ENCODE peak calls at places on chromosome 21, in eight cellular contexts. K is bronchial epithelial cell, G is neural progenitor cell, Q is right lobe of liver, D is AG09309, M is tibial artery, R is Panc1, W is GM23338. J is an unnamed sample.

GRCh38 chr21:17819878-17820232 is 699 bp upstream of the C21orf91 start:
- DNase-seq in Q (no peak), M (no peak), D (no peak), R (no peak), G (no peak), W (peak; percentile 45), K (peak; percentile 38), J (no peak)

GRCh38 chr21:40118527-40118926 is 251.3 kb downstream of the PCP4 start:
- DNase-seq in D (no peak), W (peak; percentile 12), R (no peak), Q (no peak), M (no peak), K (peak; percentile 77), G (no peak), J (no peak)

GRCh38 chr21:33025471-33026298 is at the start of gene OLIG2:
- DNase-seq in W (peak; percentile 98), D (no peak), Q (no peak), G (peak; percentile 96), K (no peak), M (no peak), R (no peak), J (no peak)

GRCh38 chr21:38126677-38127271 is 130.0 kb upstream of the KCNJ15 start:
- DNase-seq in G (peak; percentile 80), R (peak; percentile 36), W (peak; percentile 85), Q (no peak), K (peak; percentile 61), M (peak; percentile 70), D (no peak), J (no peak)

GRCh38 chr21:43657355-43658093 is 1.8 kb downstream of the HSF2BP start:
- DNase-seq in D (no peak), R (no peak), M (no peak), W (no peak), G (no peak), Q (no peak), K (no peak), J (peak; percentile 67)

GRCh38 chr21:26835027-26835713 is 10.0 kb downstream of the ADAMTS1 start:
- DNase-seq in G (no peak), Q (no peak), K (peak; percentile 93), D (peak; percentile 71), M (no peak), R (no peak), W (no peak), J (no peak)

GRCh38 chr21:17371470-17371869 is 141.4 kb upstream of the CXADR start:
- DNase-seq in K (peak; percentile 53), Q (no peak), M (no peak), W (peak; percentile 4), D (no peak), G (no peak), R (no peak), J (no peak)

GRCh38 chr21:31612889-31613785 is 46.4 kb upstream of the SOD1 start:
- DNase-seq in R (no peak), Q (no peak), D (no peak), M (no peak), W (no peak), K (peak; percentile 15), G (peak; percentile 67), J (no peak)

GRCh38 chr21:32728455-32729237 is 833 bp upstream of the SYNJ1 start:
- DNase-seq in G (no peak), D (no peak), M (no peak), W (no peak), K (no peak), R (no peak), Q (no peak), J (no peak)

GRCh38 chr21:17925000-17925610 is 105.9 kb upstream of the C21orf91 start:
- DNase-seq in W (peak; percentile 87), K (peak; percentile 78), G (peak; percentile 83), R (peak; percentile 41), M (no peak), D (peak; percentile 5), Q (no peak), J (no peak)

GRCh38 chr21:33968082-33968997 is 52.7 kb upstream of the ATP5PO start:
- DNase-seq in G (peak; percentile 34), K (peak; percentile 83), M (no peak), R (no peak), D (no peak), Q (no peak), W (peak; percentile 64), J (no peak)

GRCh38 chr21:14273736-14274538 is 58.0 kb downstream of the RBM11 start:
- DNase-seq in K (peak; percentile 49), Q (peak; percentile 96), G (peak; percentile 17), D (no peak), M (peak; percentile 64), W (peak; percentile 72), R (no peak), J (peak; percentile 78)

GRCh38 chr21:35637431-35637830 is 422.9 kb downstream of the SETD4 start:
- DNase-seq in W (no peak), G (no peak), R (no peak), Q (no peak), D (no peak), K (peak; percentile 37), M (peak; percentile 69), J (no peak)

GRCh38 chr21:44456915-44457736 is 1.8 kb downstream of the LRRC3 start:
- DNase-seq in K (no peak), W (no peak), Q (peak; percentile 60), M (peak; percentile 58), D (no peak), R (no peak), G (no peak), J (no peak)

GRCh38 chr21:17819114-17819877 is at the start of gene C21orf91:
- DNase-seq in G (peak; percentile 92), M (peak; percentile 92), Q (peak; percentile 96), K (peak; percentile 56), R (no peak), D (peak; percentile 39), W (peak; percentile 82), J (peak; percentile 88)

GRCh38 chr21:30714436-30714835 is 4.1 kb downstream of the KRTAP21-3 start:
- DNase-seq in M (no peak), D (no peak), K (no peak), R (no peak), Q (no peak), G (no peak), W (peak; percentile 28), J (no peak)

GRCh38 chr21:37200641-37201480 is 66.3 kb downstream of the VPS26C start:
- DNase-seq in R (no peak), Q (no peak), D (no peak), G (no peak), M (no peak), K (no peak), W (no peak), J (no peak)

GRCh38 chr21:17051054-17051453 is 461.8 kb upstream of the CXADR start:
- DNase-seq in R (no peak), M (no peak), W (peak; percentile 1), G (no peak), K (no peak), D (no peak), Q (no peak), J (no peak)

GRCh38 chr21:37153935-37154350 is 80.9 kb downstream of the TTC3 start:
- DNase-seq in D (peak; percentile 40), M (no peak), W (no peak), K (no peak), Q (peak; percentile 72), R (no peak), G (peak; percentile 48), J (no peak)

GRCh38 chr21:34082769-34083168 is 9.4 kb downstream of the MRPS6 start:
- DNase-seq in M (no peak), Q (no peak), G (no peak), W (no peak), D (no peak), R (no peak), K (no peak), J (no peak)

GRCh38 chr21:34129971-34130597 is 56.7 kb downstream of the MRPS6 start:
- DNase-seq in R (no peak), M (no peak), Q (no peak), W (peak; percentile 75), G (peak; percentile 65), K (no peak), D (no peak), J (no peak)

GRCh38 chr21:18245493-18245967 is 897 bp downstream of the CHODL start:
- DNase-seq in W (no peak), Q (peak; percentile 46), R (no peak), G (peak; percentile 59), D (no peak), K (no peak), M (peak; percentile 62), J (no peak)

GRCh38 chr21:39867198-39867650 is at the start of gene PCP4:
- DNase-seq in K (peak; percentile 22), G (peak; percentile 93), D (no peak), M (peak; percentile 69), Q (no peak), W (peak; percentile 96), R (no peak), J (no peak)

GRCh38 chr21:20661221-20661620 is 337.0 kb upstream of the NCAM2 start:
- DNase-seq in M (no peak), W (peak; percentile 41), K (no peak), D (no peak), G (peak; percentile 22), Q (no peak), R (no peak), J (no peak)
- H3K4me3 ChIP-seq in M (no peak overlapping the region), W (peak overlapping the region; percentile 22), K (no peak overlapping the region), D (no peak overlapping the region), G (peak overlapping the region; percentile 25), Q (no peak overlapping the region), R (no peak overlapping the region), J (no peak overlapping the region)

DNA sequence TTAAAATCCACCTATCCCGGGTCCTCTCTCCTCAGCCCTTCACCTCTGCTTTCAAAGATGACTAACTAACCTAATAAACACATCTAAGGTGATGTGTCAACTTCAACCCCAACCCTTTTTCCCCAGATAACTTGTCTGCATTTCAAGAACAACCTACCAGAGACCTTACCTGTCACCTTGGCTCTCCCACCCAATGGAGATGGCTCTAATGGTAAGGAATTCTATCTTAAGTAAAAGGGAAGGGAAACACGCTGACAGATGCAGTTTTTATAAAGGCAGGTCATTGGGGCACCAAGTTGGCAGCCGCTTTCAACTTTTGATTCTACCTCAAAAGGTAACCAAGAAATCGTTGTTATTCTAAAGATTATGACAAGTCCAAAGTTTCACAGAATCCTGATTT is 37.6 kb downstream of the MRPL39 start:
- DNase-seq in G (no peak), W (no peak), M (no peak), K (no peak), D (no peak), Q (no peak), R (no peak), J (no peak)
- H3K4me3 ChIP-seq in G (no peak overlapping the region), W (no peak overlapping the region), M (no peak overlapping the region), K (no peak overlapping the region), D (no peak overlapping the region), Q (no peak overlapping the region), R (no peak overlapping the region), J (no peak overlapping the region)

GRCh38 chr21:46318464-46318845 is 5.2 kb downstream of the C21orf58 start:
- DNase-seq in M (no peak), K (no peak), W (no peak), Q (no peak), R (no peak), D (no peak), G (no peak), J (no peak)
- H3K4me3 ChIP-seq in M (no peak overlapping the region), K (no peak overlapping the region), W (peak overlapping the region; percentile 23), Q (no peak overlapping the region), R (no peak overlapping the region), D (no peak overlapping the region), G (no peak overlapping the region), J (no peak overlapping the region)

DNA sequence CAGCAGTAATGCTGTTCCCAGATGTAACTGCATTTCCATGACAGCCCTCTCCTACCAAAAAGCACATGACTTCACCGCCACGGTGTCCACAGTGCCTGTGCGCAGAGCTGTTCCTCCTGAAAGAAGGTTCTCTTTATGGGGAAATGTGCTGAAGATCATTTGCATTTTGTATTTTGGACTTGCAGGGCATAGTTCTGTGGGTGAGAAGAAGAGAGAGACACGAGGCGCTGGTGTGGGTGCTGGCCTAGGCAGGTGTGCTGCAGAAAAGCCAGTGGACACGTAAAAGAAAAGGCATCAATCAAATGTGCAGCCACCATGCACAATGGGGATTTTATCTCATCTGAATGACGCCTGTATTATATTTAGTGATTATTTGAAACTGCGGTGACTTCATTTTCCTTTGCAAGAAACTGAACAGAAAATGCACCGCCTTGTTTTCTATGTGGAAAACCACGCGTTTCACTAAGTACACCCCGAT is 21.3 kb downstream of the SLC37A1 start:
- DNase-seq in R (no peak), G (no peak), M (no peak), D (no peak), W (no peak), K (no peak), Q (no peak), J (no peak)
- H3K4me3 ChIP-seq in R (no peak overlapping the region), G (no peak overlapping the region), M (no peak overlapping the region), D (no peak overlapping the region), W (no peak overlapping the region), K (no peak overlapping the region), Q (no peak overlapping the region), J (no peak overlapping the region)